ENCODE peak calls at places on chromosomes 6 and 20, in six cellular contexts. H is H9, Y is foreskin keratinocyte, W is mesothelial cell of epicardium, V is psoas muscle, Q is left ventricle myocardium inferior. J is an unnamed sample.

GRCh38 chr6:119484598-119484997 is 135.0 kb upstream of the MAN1A1 start:
- DNase-seq in W (peak; percentile 50), Y (peak; percentile 98), H (no peak), V (no peak), Q (no peak), J (no peak)

GRCh38 chr6:85594197-85594930 is 706 bp upstream of the SNX14 start:
- DNase-seq in V (no peak), H (no peak), Y (peak; percentile 24), W (no peak), Q (no peak), J (no peak)

GRCh38 chr6:81450180-81450579 is 302.3 kb downstream of the TENT5A start:
- DNase-seq in H (no peak), Q (no peak), V (no peak), Y (no peak), W (no peak), J (no peak)

GRCh38 chr20:33796907-33797544 is 14.1 kb upstream of the CHMP4B start:
- DNase-seq in Q (no peak), V (no peak), H (no peak), Y (no peak), W (no peak), J (no peak)

GRCh38 chr6:30264731-30265130 is 51.5 kb upstream of the TRIM26 start:
- DNase-seq in W (no peak), Q (no peak), V (no peak), H (no peak), Y (no peak), J (no peak)

GRCh38 chr20:42024653-42025052 is 406.5 kb upstream of the CHD6 start:
- DNase-seq in H (peak; percentile 58), Q (no peak), V (no peak), Y (no peak), W (peak; percentile 42), J (peak; percentile 76)

GRCh38 chr20:25287631-25288290 is 39.9 kb downstream of the PYGB start:
- DNase-seq in W (no peak), Q (peak; percentile 6), Y (no peak), V (peak; percentile 46), H (no peak), J (no peak)

GRCh38 chr6:18053555-18054445 is 66.4 kb upstream of the KIF13A start:
- DNase-seq in Q (no peak), H (no peak), V (no peak), Y (no peak), W (no peak), J (no peak)

GRCh38 chr20:53958240-53958639 is 112.2 kb downstream of the BCAS1 start:
- DNase-seq in Q (no peak), W (no peak), V (no peak), H (no peak), Y (no peak), J (no peak)

GRCh38 chr6:148358196-148358785 is 15.7 kb downstream of the SASH1 start:
- DNase-seq in H (no peak), V (no peak), Q (no peak), Y (no peak), W (no peak), J (no peak)

GRCh38 chr6:165183496-165184140 is 125.8 kb downstream of the C6orf118 start:
- DNase-seq in Y (no peak), H (no peak), Q (no peak), V (no peak), W (no peak), J (no peak)

GRCh38 chr6:10383312-10384063 is 31.4 kb downstream of the TFAP2A start:
- DNase-seq in W (no peak), H (peak; percentile 56), Y (no peak), Q (no peak), V (no peak), J (peak; percentile 59)

GRCh38 chr6:147201885-147202515 is 2.2 kb upstream of the STXBP5 start:
- DNase-seq in H (peak; percentile 57), Q (no peak), V (no peak), W (no peak), Y (no peak), J (no peak)

GRCh38 chr6:25342784-25343183 is 63.6 kb downstream of the CARMIL1 start:
- DNase-seq in H (no peak), Y (no peak), W (no peak), Q (no peak), V (no peak), J (no peak)

GRCh38 chr6:33316603-33317417 is 734 bp downstream of the ZBTB22 start:
- DNase-seq in W (no peak), Y (no peak), Q (peak; percentile 55), V (peak; percentile 65), H (peak; percentile 44), J (no peak)

GRCh38 chr6:2970034-2970685 is 1.2 kb downstream of the SERPINB6 start:
- DNase-seq in Q (no peak), Y (no peak), H (peak; percentile 25), W (peak; percentile 35), V (no peak), J (no peak)

GRCh38 chr6:108655840-108656650 is 95.3 kb downstream of the FOXO3 start:
- DNase-seq in H (no peak), W (no peak), Q (no peak), Y (no peak), V (no peak), J (no peak)

GRCh38 chr6:88626460-88626859 is 337.0 kb downstream of the RNGTT start:
- DNase-seq in H (no peak), W (no peak), Q (no peak), Y (no peak), V (no peak), J (no peak)

GRCh38 chr6:88633782-88634181 is 329.6 kb downstream of the RNGTT start:
- DNase-seq in W (no peak), V (no peak), Q (no peak), H (no peak), Y (no peak), J (no peak)

GRCh38 chr6:88631830-88632229 is 331.6 kb downstream of the RNGTT start:
- DNase-seq in Y (no peak), V (no peak), H (no peak), Q (no peak), W (no peak), J (peak; percentile 6)

GRCh38 chr6:88629838-88630462 is 333.5 kb downstream of the RNGTT start:
- DNase-seq in V (no peak), Q (no peak), H (peak; percentile 67), Y (no peak), W (no peak), J (no peak)
- TF ChIP-seq CTCF in V (no peak), Q (no peak), H (peak; percentile 62), Y (peak; percentile 9), W (no peak), J (no peak)

GRCh38 chr6:72140795-72141194 is 254.4 kb downstream of the RIMS1 start:
- DNase-seq in V (no peak), H (no peak), W (no peak), Y (no peak), Q (no peak), J (no peak)
- TF ChIP-seq CTCF in V (no peak), H (peak; percentile 48), W (no peak), Y (peak; percentile 35), Q (no peak), J (no peak)

DNA sequence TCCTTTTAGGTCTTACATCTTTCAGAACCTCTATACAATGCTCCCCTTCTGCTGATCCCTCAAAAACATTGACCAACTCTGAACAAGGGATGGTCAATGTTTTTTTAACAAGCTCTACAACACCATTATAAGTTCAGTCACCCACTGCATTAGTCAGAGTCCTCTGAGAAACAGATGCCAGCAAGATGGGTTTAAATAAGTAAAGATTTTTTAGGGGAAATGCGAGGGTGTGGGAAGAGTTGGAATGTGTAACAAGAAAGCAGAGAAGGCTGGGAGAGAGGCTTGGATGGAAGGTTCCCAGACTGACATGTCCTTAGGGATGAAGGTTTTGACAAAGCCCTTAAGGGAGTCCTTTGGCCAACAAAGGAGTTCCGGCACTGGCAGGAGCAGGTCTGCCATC is 478.3 kb downstream of the FRK start:
- DNase-seq in H (no peak), Y (no peak), V (no peak), W (no peak), Q (no peak), J (no peak)
- TF ChIP-seq CTCF in H (no peak), Y (no peak), V (no peak), W (no peak), Q (no peak), J (no peak)

GRCh38 chr6:63816979-63817436 is 181.4 kb downstream of the PHF3 start:
- DNase-seq in W (no peak), H (peak; percentile 52), Y (no peak), V (no peak), Q (no peak), J (no peak)
- TF ChIP-seq CTCF in W (no peak), H (peak; percentile 59), Y (peak; percentile 45), V (no peak), Q (no peak), J (no peak)

GRCh38 chr6:5260661-5261544 is at the start of the genes FARS2 and LYRM4:
- DNase-seq in V (peak; percentile 96), Q (peak; percentile 92), W (peak; percentile 95), Y (peak; percentile 69), H (peak; percentile 93), J (peak; percentile 96)
- TF ChIP-seq CTCF in V (no peak), Q (peak; percentile 26), W (peak; percentile 41), Y (peak; percentile 48), H (peak; percentile 46), J (peak; percentile 17)

GRCh38 chr20:44737116-44737515 is 8.5 kb upstream of the KCNK15 start:
- DNase-seq in V (no peak), H (no peak), W (no peak), Y (no peak), Q (no peak), J (no peak)

GRCh38 chr20:44733341-44734069 is 12.2 kb upstream of the KCNK15 start:
- DNase-seq in Q (peak; percentile 60), W (peak; percentile 62), V (peak; percentile 80), Y (no peak), H (peak; percentile 77), J (peak; percentile 66)

GRCh38 chr20:44735816-44736169 is 9.9 kb upstream of the KCNK15 start:
- DNase-seq in V (no peak), H (no peak), W (no peak), Y (no peak), Q (no peak), J (no peak)

GRCh38 chr20:44736170-44737021 is 9.3 kb upstream of the KCNK15 start:
- DNase-seq in H (peak; percentile 92), Q (no peak), V (peak; percentile 63), W (no peak), Y (no peak), J (peak; percentile 35)

DNA sequence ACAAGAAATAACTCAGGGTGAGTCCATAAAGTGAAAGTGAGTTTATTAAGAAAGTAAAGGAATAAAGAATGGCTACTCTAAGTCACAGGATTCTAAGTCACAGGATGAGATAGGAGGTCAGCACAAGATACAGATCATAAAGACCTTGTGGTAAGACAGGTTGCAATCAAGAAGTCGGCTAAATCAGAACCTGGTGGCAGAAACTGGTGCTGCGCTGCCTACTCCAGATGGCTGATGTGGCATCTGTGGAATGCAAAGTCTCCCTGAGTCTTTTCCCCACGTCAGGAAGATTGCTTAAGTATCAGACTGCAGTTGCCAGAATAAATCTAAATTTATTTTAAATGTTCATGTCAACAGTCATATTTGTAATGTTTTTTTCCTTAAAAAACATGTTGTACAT is 10.7 kb upstream of the KCNK15 start:
- DNase-seq in H (no peak), W (no peak), Y (no peak), Q (no peak), V (no peak), J (no peak)
- TF ChIP-seq CTCF in H (peak; percentile 42), W (peak; percentile 12), Y (peak; percentile 22), Q (no peak), V (no peak), J (peak; percentile 11)

DNA sequence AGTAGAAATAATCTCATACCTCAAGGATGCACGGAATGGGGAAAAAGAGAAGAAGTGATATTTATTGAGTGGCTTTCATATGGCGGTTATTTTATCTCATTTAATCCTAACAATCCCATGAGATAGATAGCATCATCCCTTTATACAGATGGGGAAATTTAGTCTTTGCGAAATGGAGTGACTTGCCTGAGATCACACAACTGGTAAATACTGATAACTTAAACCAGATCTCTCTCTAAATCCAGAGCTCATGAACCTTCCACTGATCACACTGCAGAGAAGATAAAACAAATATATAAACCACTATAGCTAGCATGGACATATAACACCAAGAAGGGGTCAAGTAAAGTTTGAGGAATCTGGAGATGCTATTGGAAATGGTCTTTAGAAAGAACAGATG is 139.9 kb upstream of the TNFAIP3 start:
- DNase-seq in W (no peak), V (no peak), H (no peak), Y (no peak), Q (no peak), J (no peak)
- TF ChIP-seq CTCF in W (no peak), V (no peak), H (no peak), Y (no peak), Q (no peak), J (no peak)

J was measured in nephron progenitor cell.